ENCODE peak calls at places on chromosomes 3 and 15, in five cellular contexts. C is suprapubic skin, Q is pulmonary artery endothelial cell, X is NCI-H345, B is Caki2. I is an unnamed sample.
A peak's percentile ranks its signal among the peaks of the same experiment; 100 is the strongest.

GRCh38 chr3:42507751-42508335 is 5.4 kb downstream of the VIPR1 start:
- DNase-seq in Q (no peak), C (peak; percentile 41), B (no peak), X (no peak), I (no peak)

GRCh38 chr15:28191832-28192231 is 92.7 kb upstream of the OCA2 start:
- DNase-seq in C (no peak), B (peak; percentile 72), Q (no peak), X (no peak), I (peak; percentile 48)

GRCh38 chr3:138148503-138148902 is 16.3 kb upstream of the A4GNT start:
- DNase-seq in X (no peak), C (no peak), B (no peak), Q (no peak), I (no peak)

GRCh38 chr15:70342141-70342540 is 244.4 kb upstream of the TLE3 start:
- DNase-seq in Q (no peak), C (no peak), B (no peak), X (no peak), I (no peak)

GRCh38 chr15:79403501-79403900 is 28.6 kb upstream of the MINAR1 start:
- DNase-seq in C (no peak), B (no peak), X (no peak), Q (no peak), I (no peak)

GRCh38 chr15:45719490-45719889 is 84.7 kb downstream of the SQOR start:
- DNase-seq in B (no peak), C (no peak), Q (no peak), X (no peak), I (no peak)

GRCh38 chr15:91696981-91697380 is 156.5 kb upstream of the SLCO3A1 start:
- DNase-seq in B (no peak), X (no peak), Q (no peak), C (no peak), I (no peak)

GRCh38 chr3:152302521-152303021 is 33.8 kb downstream of the MBNL1 start:
- DNase-seq in X (no peak), B (no peak), C (no peak), Q (no peak), I (peak; percentile 84)

GRCh38 chr15:89932880-89933279 is 20.1 kb upstream of the ARPIN start:
- DNase-seq in C (no peak), X (no peak), Q (no peak), B (no peak), I (no peak)

GRCh38 chr3:185728630-185729334 is 96.1 kb downstream of the IGF2BP2 start:
- DNase-seq in Q (no peak), C (no peak), B (no peak), X (no peak), I (no peak)

GRCh38 chr3:167394003-167394402 is 13.9 kb upstream of the ZBBX start:
- DNase-seq in Q (no peak), B (no peak), C (no peak), X (no peak), I (no peak)

GRCh38 chr3:178304758-178305157 is 231.5 kb upstream of the KCNMB2 start:
- DNase-seq in Q (no peak), B (no peak), X (no peak), C (no peak), I (no peak)

GRCh38 chr15:76184640-76185020 is 124.8 kb downstream of the TMEM266 start:
- DNase-seq in B (no peak), X (no peak), Q (no peak), C (no peak), I (no peak)

GRCh38 chr15:58440181-58440910 is 8.6 kb downstream of the LIPC start:
- DNase-seq in Q (peak; percentile 57), C (peak; percentile 74), B (peak; percentile 93), X (no peak), I (peak; percentile 47)

GRCh38 chr3:126493731-126494130 is 18.0 kb upstream of the ZXDC start:
- DNase-seq in C (no peak), B (no peak), Q (no peak), X (no peak), I (no peak)

GRCh38 chr15:48806151-48806550 is 4.7 kb downstream of the CEP152 start:
- DNase-seq in C (no peak), Q (no peak), X (peak; percentile 4), B (no peak), I (no peak)

GRCh38 chr15:29822100-29822684 is at the start of gene TJP1:
- DNase-seq in B (peak; percentile 78), Q (no peak), X (peak; percentile 76), C (peak; percentile 75), I (peak; percentile 86)

I was measured in heart left ventricle.